ENCODE peak calls at places on chromosomes 4 and X, in seven cellular contexts. I, N, U, C, H, R and K are unnamed samples.

GRCh38 chrX:100635989-100636320 is 651 bp downstream of the TSPAN6 start:
- DNase-seq in U (no peak), C (no peak), H (no peak), R (no peak), N (no peak), I (no peak), K (no peak)

GRCh38 chr4:1192091-1192492 is 19.7 kb upstream of the SPON2 start:
- DNase-seq in R (peak), U (peak), H (peak), N (no peak), C (no peak), I (no peak), K (no peak)

GRCh38 chr4:2812985-2813384 is 20.1 kb downstream of the SH3BP2 start:
- DNase-seq in R (no peak), N (no peak), U (no peak), C (no peak), H (no peak), I (no peak), K (no peak)

GRCh38 chr4:79852305-79852730 is 220.7 kb downstream of the ANTXR2 start:
- DNase-seq in N (no peak), I (no peak), U (no peak), C (peak), R (no peak), H (no peak), K (no peak)

GRCh38 chrX:39809326-39809725 is 288.4 kb downstream of the BCOR start:
- DNase-seq in C (no peak), N (no peak), I (no peak), R (no peak), U (no peak), H (no peak), K (no peak)

GRCh38 chr4:84852081-84852480 is 114.4 kb downstream of the WDFY3 start:
- DNase-seq in H (no peak), N (peak), U (no peak), C (no peak), R (no peak), I (no peak), K (peak)

GRCh38 chrX:72062890-72063289 is 68.8 kb downstream of the RTL5 start:
- DNase-seq in H (no peak), I (no peak), R (no peak), C (no peak), N (no peak), U (no peak), K (no peak)

GRCh38 chr4:110216079-110216478 is 17.7 kb upstream of the ELOVL6 start:
- DNase-seq in H (no peak), U (no peak), R (no peak), I (no peak), C (no peak), N (no peak), K (no peak)

GRCh38 chr4:120902925-120903324 is 19.6 kb downstream of the PRDM5 start:
- DNase-seq in I (no peak), C (no peak), R (no peak), U (no peak), H (no peak), N (no peak), K (no peak)

GRCh38 chrX:2500681-2501151 is at the start of the genes DHRSX and ZBED1:
- DNase-seq in N (no peak), C (peak), R (no peak), I (no peak), U (peak), H (peak), K (no peak)

GRCh38 chrX:87679849-87680248 is 162.2 kb downstream of the KLHL4 start:
- DNase-seq in H (no peak), U (no peak), N (no peak), I (no peak), R (no peak), C (no peak), K (no peak)

GRCh38 chr4:158229768-158230167 is 19.5 kb downstream of the TMEM144 start:
- DNase-seq in R (no peak), I (no peak), U (no peak), C (peak), H (peak), N (no peak), K (no peak)

GRCh38 chr4:7295201-7295916 is 103.0 kb downstream of the SORCS2 start:
- DNase-seq in H (peak), U (no peak), C (no peak), R (no peak), I (no peak), N (no peak), K (no peak)

GRCh38 chrX:111170017-111170416 is 74.0 kb downstream of the PAK3 start:
- DNase-seq in H (no peak), U (no peak), N (no peak), I (no peak), C (no peak), R (no peak), K (no peak)

GRCh38 chr4:113825272-113825671 is 63.7 kb upstream of the CAMK2D start:
- DNase-seq in I (no peak), C (no peak), U (no peak), H (no peak), N (no peak), R (no peak), K (no peak)

GRCh38 chr4:153146031-153146430 is 58.2 kb upstream of the TRIM2 start:
- DNase-seq in C (no peak), R (no peak), N (no peak), H (no peak), I (no peak), U (no peak), K (no peak)

GRCh38 chr4:119068529-119068962 is 67.1 kb upstream of the MYOZ2 start:
- DNase-seq in I (no peak), U (no peak), C (no peak), N (no peak), H (no peak), R (no peak), K (no peak)

GRCh38 chrX:23756165-23756564 is 13.1 kb upstream of the ACOT9 start:
- DNase-seq in H (peak), N (peak), I (no peak), C (peak), U (peak), R (peak), K (peak)

GRCh38 chr4:184988611-184989010 is 29.7 kb upstream of the HELT start:
- DNase-seq in H (no peak), U (no peak), I (no peak), N (no peak), R (no peak), C (no peak), K (no peak)